ENCODE peak calls at places on chromosomes 16 and 17, in seven cellular contexts. One of them, this sample, is unnamed.

GRCh38 chr17:60832206-60832605 is 154.6 kb downstream of the BCAS3 start:
- DNase-seq in upper lobe of left lung: no peak
- DNase-seq in HepG2: no peak
- DNase-seq in spleen: no peak
- DNase-seq in HCT116: no peak
- DNase-seq in GM12892: no peak
- DNase-seq in breast epithelium: no peak
- DNase-seq in this sample: no peak

GRCh38 chr16:67294927-67295326 is 15.6 kb downstream of the PLEKHG4 start:
- DNase-seq in upper lobe of left lung: no peak
- DNase-seq in HepG2: no peak
- DNase-seq in spleen: no peak
- DNase-seq in HCT116: no peak
- DNase-seq in GM12892: no peak
- DNase-seq in breast epithelium: no peak
- DNase-seq in this sample: no peak

GRCh38 chr16:4386452-4386813 is 14.8 kb downstream of the VASN start:
- DNase-seq in upper lobe of left lung: no peak
- DNase-seq in HepG2: no peak
- DNase-seq in spleen: no peak
- DNase-seq in HCT116: no peak
- DNase-seq in GM12892: no peak
- DNase-seq in breast epithelium: no peak
- DNase-seq in this sample: no peak

GRCh38 chr17:35748323-35748960 is 4.6 kb downstream of the GAS2L2 start:
- DNase-seq in upper lobe of left lung: peak; percentile 61
- DNase-seq in HepG2: no peak
- DNase-seq in spleen: no peak
- DNase-seq in HCT116: no peak
- DNase-seq in GM12892: no peak
- DNase-seq in breast epithelium: peak; percentile 25
- DNase-seq in this sample: no peak

GRCh38 chr17:38897671-38898290 is 27.6 kb upstream of the LASP1NB start:
- DNase-seq in upper lobe of left lung: no peak
- DNase-seq in HepG2: no peak
- DNase-seq in spleen: peak; percentile 84
- DNase-seq in HCT116: no peak
- DNase-seq in GM12892: no peak
- DNase-seq in breast epithelium: no peak
- DNase-seq in this sample: no peak

GRCh38 chr16:76800196-76800595 is 390.8 kb upstream of the MON1B start:
- DNase-seq in upper lobe of left lung: no peak
- DNase-seq in HepG2: no peak
- DNase-seq in spleen: no peak
- DNase-seq in HCT116: no peak
- DNase-seq in GM12892: no peak
- DNase-seq in breast epithelium: no peak
- DNase-seq in this sample: no peak

GRCh38 chr16:84810518-84811273 is 9.1 kb upstream of the CRISPLD2 start:
- DNase-seq in upper lobe of left lung: no peak
- DNase-seq in HepG2: no peak
- DNase-seq in spleen: no peak
- DNase-seq in HCT116: no peak
- DNase-seq in GM12892: no peak
- DNase-seq in breast epithelium: no peak
- DNase-seq in this sample: no peak

GRCh38 chr17:63780507-63780906 is 6.5 kb downstream of the DDX42 start:
- DNase-seq in upper lobe of left lung: no peak
- DNase-seq in HepG2: no peak
- DNase-seq in spleen: no peak
- DNase-seq in HCT116: peak; percentile 31
- DNase-seq in GM12892: no peak
- DNase-seq in breast epithelium: no peak
- DNase-seq in this sample: no peak

GRCh38 chr17:56595831-56596740 is 2.6 kb downstream of the NOG start:
- DNase-seq in upper lobe of left lung: no peak
- DNase-seq in HepG2: no peak
- DNase-seq in spleen: no peak
- DNase-seq in HCT116: no peak
- DNase-seq in GM12892: no peak
- DNase-seq in breast epithelium: no peak
- DNase-seq in this sample: no peak

DNA sequence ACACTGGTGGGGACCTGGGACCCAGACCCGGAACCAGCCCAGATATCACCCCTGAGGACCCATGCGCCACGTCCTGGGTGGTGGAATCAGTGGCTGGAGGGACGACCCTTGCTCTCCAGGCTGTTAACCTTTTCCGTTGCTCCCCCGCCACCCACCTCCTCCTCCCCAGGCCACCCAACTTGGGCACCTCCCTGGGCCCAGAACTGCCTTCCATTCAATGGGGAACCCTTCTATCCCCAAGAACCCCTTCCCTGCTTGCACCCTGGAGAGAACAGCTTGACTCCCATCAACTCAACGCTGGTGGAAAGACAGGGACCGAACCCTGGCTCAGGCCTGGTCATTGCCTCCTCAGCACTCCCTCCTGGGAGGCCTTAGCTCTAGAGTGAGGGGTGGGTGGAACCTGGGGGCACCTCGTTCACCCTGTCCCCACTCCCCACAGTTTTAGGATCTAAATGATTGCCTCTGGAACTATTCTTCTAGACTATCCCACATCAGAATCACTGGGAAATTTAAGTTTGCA is 5.7 kb upstream of the IL32 start:
- DNase-seq in upper lobe of left lung: no peak
- DNase-seq in HepG2: no peak
- DNase-seq in spleen: no peak
- DNase-seq in HCT116: no peak
- DNase-seq in GM12892: no peak
- DNase-seq in breast epithelium: no peak
- DNase-seq in this sample: no peak
- TF ChIP-seq POLR2A in upper lobe of left lung: no peak
- TF ChIP-seq POLR2A in HepG2: no peak
- TF ChIP-seq POLR2A in spleen: no peak
- TF ChIP-seq POLR2A in HCT116: no peak
- TF ChIP-seq POLR2A in GM12892: no peak
- TF ChIP-seq POLR2A in breast epithelium: no peak
- TF ChIP-seq POLR2A in this sample: no peak

DNA sequence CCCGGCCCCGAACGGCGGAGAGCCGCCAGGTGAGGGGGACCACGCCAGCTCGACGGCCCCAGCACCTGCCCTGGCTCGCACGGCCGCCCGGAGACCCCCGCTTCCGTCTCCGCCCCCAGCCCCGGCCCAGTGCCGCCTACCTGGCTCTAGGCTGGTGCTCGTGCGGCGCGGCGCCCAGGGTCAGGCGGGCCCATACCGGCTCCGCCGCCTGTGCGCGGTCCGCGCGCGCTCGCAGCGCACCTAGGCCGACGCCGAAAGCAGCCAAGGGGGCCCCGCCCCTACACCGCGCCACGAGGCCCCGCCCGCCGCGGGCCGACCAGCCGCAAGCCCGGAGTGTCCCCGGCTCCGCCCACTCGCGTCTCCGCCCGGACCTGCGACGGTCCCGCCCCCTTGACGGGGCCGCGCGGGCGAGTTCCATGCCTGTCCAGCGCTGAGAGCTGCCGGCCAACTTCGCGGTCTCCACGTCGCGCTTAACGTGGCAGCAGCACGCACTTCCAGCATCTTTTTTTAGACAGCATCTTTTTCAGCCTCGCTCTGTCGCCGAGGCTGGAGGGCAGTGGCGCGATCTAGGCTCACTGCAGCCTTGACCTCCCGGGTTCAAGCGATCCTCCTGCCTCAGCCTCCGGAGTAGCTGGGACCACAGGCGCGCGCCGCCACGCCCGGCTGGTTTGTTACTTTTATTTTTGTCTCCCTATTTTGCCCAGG is at the start of gene SLC25A39:
- DNase-seq in upper lobe of left lung: peak; percentile 96
- DNase-seq in HepG2: peak; percentile 85
- DNase-seq in spleen: peak; percentile 99
- DNase-seq in HCT116: peak; percentile 84
- DNase-seq in GM12892: peak; percentile 80
- DNase-seq in breast epithelium: peak; percentile 94
- DNase-seq in this sample: peak; percentile 89
- TF ChIP-seq POLR2AphosphoS5 in upper lobe of left lung: peak; percentile 81
- TF ChIP-seq POLR2AphosphoS5 in HepG2: peak; percentile 53
- TF ChIP-seq POLR2AphosphoS5 in spleen: peak; percentile 88
- TF ChIP-seq POLR2AphosphoS5 in HCT116: peak; percentile 94
- TF ChIP-seq POLR2AphosphoS5 in GM12892: peak; percentile 81
- TF ChIP-seq POLR2AphosphoS5 in breast epithelium: no peak
- TF ChIP-seq POLR2AphosphoS5 in this sample: peak; percentile 47

DNA sequence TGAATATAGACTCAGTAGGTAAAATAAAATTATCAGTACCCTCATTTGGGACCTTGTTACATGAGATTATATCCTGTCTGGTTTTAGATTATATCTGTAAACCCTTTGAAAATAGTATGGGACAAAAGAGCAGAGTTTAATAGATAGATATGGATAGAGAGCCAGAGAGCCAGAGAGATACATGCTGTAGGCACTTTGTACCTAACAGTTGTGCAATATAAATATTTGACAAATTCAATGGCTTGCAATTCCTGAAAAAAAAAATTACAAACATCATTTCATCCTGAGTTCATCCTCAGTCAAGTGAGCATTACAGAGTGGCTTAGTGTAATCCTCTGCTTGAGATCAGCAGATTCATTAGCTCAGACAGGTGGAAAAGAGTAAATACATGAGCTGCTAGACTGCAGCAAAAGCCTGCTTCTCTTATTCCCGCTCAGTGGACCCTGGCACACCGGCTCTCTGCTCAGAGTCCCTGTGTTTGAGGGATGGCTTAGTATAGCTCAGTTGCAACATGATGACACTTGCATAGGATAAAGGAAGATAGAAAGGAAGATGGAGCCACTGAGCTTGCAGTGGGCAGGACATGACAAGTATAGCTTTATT is 931.6 kb upstream of the GOT2 start:
- DNase-seq in upper lobe of left lung: no peak
- DNase-seq in HepG2: no peak
- DNase-seq in spleen: no peak
- DNase-seq in HCT116: no peak
- DNase-seq in GM12892: no peak
- DNase-seq in breast epithelium: no peak
- DNase-seq in this sample: no peak
- TF ChIP-seq POLR2A in upper lobe of left lung: no peak
- TF ChIP-seq POLR2A in HepG2: no peak
- TF ChIP-seq POLR2A in spleen: no peak
- TF ChIP-seq POLR2A in HCT116: no peak
- TF ChIP-seq POLR2A in GM12892: no peak
- TF ChIP-seq POLR2A in breast epithelium: no peak
- TF ChIP-seq POLR2A in this sample: no peak

GRCh38 chr17:47605006-47605405 is 44.7 kb upstream of the KPNB1 start:
- DNase-seq in upper lobe of left lung: no peak
- DNase-seq in HepG2: no peak
- DNase-seq in spleen: no peak
- DNase-seq in HCT116: no peak
- DNase-seq in GM12892: no peak
- DNase-seq in breast epithelium: no peak
- DNase-seq in this sample: no peak
- TF ChIP-seq POLR2AphosphoS5 in upper lobe of left lung: no peak
- TF ChIP-seq POLR2AphosphoS5 in HepG2: no peak
- TF ChIP-seq POLR2AphosphoS5 in spleen: no peak
- TF ChIP-seq POLR2AphosphoS5 in HCT116: no peak
- TF ChIP-seq POLR2AphosphoS5 in GM12892: no peak
- TF ChIP-seq POLR2AphosphoS5 in breast epithelium: no peak
- TF ChIP-seq POLR2AphosphoS5 in this sample: no peak

GRCh38 chr17:16584273-16584995 is 15.4 kb upstream of the ZNF287 start:
- DNase-seq in upper lobe of left lung: peak; percentile 94
- DNase-seq in HepG2: peak; percentile 80
- DNase-seq in spleen: peak; percentile 95
- DNase-seq in HCT116: no peak
- DNase-seq in GM12892: peak; percentile 70
- DNase-seq in breast epithelium: peak; percentile 83
- DNase-seq in this sample: peak; percentile 66
- TF ChIP-seq POLR2A in upper lobe of left lung: no peak
- TF ChIP-seq POLR2A in HepG2: peak; percentile 71
- TF ChIP-seq POLR2A in spleen: no peak
- TF ChIP-seq POLR2A in HCT116: no peak
- TF ChIP-seq POLR2A in GM12892: no peak
- TF ChIP-seq POLR2A in breast epithelium: no peak
- TF ChIP-seq POLR2A in this sample: no peak

DNA sequence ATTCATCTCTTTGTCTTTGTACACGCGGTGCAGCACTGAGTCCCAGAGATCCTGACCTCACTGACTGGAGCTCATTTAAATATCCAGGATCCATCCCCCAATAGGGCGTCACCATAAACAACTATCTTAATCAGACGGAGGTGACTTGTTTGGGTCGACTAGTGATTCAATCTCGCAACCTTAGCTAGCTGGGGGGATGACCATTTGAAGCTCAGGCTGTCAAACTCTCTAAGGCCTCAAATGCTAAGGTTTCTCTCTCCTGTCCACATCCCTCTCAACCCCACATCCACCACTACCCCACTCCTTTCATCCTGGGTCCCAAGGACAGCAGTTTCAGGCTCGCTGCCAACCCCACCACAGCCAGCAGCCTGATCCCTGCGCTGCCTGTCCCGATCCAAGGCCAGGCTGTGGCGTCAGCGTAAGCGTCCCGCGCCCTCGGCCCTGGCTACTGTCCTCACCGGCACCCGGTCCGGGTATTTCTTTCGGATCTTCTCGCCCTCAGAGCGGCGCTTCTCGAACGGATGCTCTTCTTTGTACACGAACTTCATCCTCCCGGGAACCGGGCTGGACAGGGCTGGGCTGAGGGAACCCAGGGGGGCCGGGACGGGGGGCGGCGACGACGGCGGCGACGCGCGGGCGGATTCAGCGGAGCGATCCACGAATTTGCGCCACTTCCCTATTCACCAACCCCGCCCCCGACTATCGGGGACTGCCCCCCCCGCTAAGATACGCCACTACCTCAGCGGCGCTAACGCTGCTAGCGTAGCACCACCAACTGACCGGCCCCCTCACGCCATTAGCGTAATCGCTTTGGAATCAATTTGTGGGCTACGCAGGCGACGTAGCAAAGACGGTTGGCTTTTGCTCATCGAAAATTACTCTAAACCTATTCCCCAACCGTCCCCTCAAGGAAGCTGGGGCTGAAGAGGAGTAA is at the start of gene GABARAP:
- DNase-seq in upper lobe of left lung: peak; percentile 93
- DNase-seq in HepG2: peak; percentile 82
- DNase-seq in spleen: peak; percentile 98
- DNase-seq in HCT116: peak; percentile 83
- DNase-seq in GM12892: peak; percentile 61
- DNase-seq in breast epithelium: peak; percentile 95
- DNase-seq in this sample: peak; percentile 59
- TF ChIP-seq POLR2AphosphoS5 in upper lobe of left lung: peak; percentile 74
- TF ChIP-seq POLR2AphosphoS5 in HepG2: no peak
- TF ChIP-seq POLR2AphosphoS5 in spleen: peak; percentile 77
- TF ChIP-seq POLR2AphosphoS5 in HCT116: no peak
- TF ChIP-seq POLR2AphosphoS5 in GM12892: no peak
- TF ChIP-seq POLR2AphosphoS5 in breast epithelium: peak; percentile 78
- TF ChIP-seq POLR2AphosphoS5 in this sample: peak; percentile 28

GRCh38 chr17:18260332-18261145 is at the start of gene MIEF2:
- DNase-seq in upper lobe of left lung: peak; percentile 97
- DNase-seq in HepG2: peak; percentile 92
- DNase-seq in spleen: peak; percentile 99
- DNase-seq in HCT116: peak; percentile 90
- DNase-seq in GM12892: peak; percentile 99
- DNase-seq in breast epithelium: peak; percentile 96
- DNase-seq in this sample: peak; percentile 99
- TF ChIP-seq POLR2A in upper lobe of left lung: peak; percentile 35
- TF ChIP-seq POLR2A in HepG2: peak; percentile 84
- TF ChIP-seq POLR2A in spleen: no peak
- TF ChIP-seq POLR2A in HCT116: peak; percentile 9
- TF ChIP-seq POLR2A in GM12892: no peak
- TF ChIP-seq POLR2A in breast epithelium: no peak
- TF ChIP-seq POLR2A in this sample: peak; percentile 56